ENCODE peak calls at places on chromosomes 5 and 9, in five cellular contexts. One of them, this sample, is unnamed.

GRCh38 chr9:114189823-114190562 is 34.7 kb downstream of the COL27A1 start:
- DNase-seq in lower leg skin: no peak
- DNase-seq in IMR-90: no peak
- DNase-seq in suprapubic skin: no peak
- DNase-seq in tibial nerve: no peak
- DNase-seq in this sample: no peak

GRCh38 chr5:39379683-39380082 is 15.4 kb upstream of the C9 start:
- DNase-seq in IMR-90: peak
- DNase-seq in tibial nerve: no peak
- DNase-seq in suprapubic skin: no peak
- DNase-seq in lower leg skin: no peak
- DNase-seq in this sample: no peak

GRCh38 chr5:142143878-142144277 is 35.3 kb downstream of the NDFIP1 start:
- DNase-seq in suprapubic skin: no peak
- DNase-seq in IMR-90: peak
- DNase-seq in tibial nerve: no peak
- DNase-seq in lower leg skin: no peak
- DNase-seq in this sample: no peak

GRCh38 chr5:173279166-173279565 is 44.2 kb upstream of the NKX2-5 start:
- DNase-seq in suprapubic skin: no peak
- DNase-seq in tibial nerve: no peak
- DNase-seq in IMR-90: no peak
- DNase-seq in lower leg skin: no peak
- DNase-seq in this sample: no peak

GRCh38 chr9:14433841-14434511 is 120.0 kb upstream of the NFIB start:
- DNase-seq in IMR-90: peak
- DNase-seq in lower leg skin: no peak
- DNase-seq in suprapubic skin: no peak
- DNase-seq in tibial nerve: no peak
- DNase-seq in this sample: no peak

GRCh38 chr5:33939863-33940262 is 3.7 kb downstream of the RXFP3 start:
- DNase-seq in IMR-90: peak
- DNase-seq in suprapubic skin: no peak
- DNase-seq in lower leg skin: no peak
- DNase-seq in tibial nerve: no peak
- DNase-seq in this sample: no peak

GRCh38 chr9:69667306-69667705 is 4.9 kb downstream of the APBA1 start:
- DNase-seq in lower leg skin: no peak
- DNase-seq in IMR-90: no peak
- DNase-seq in suprapubic skin: no peak
- DNase-seq in tibial nerve: no peak
- DNase-seq in this sample: no peak

GRCh38 chr5:72093231-72093630 is 14.0 kb upstream of the MAP1B start:
- DNase-seq in lower leg skin: no peak
- DNase-seq in tibial nerve: no peak
- DNase-seq in IMR-90: peak
- DNase-seq in suprapubic skin: no peak
- DNase-seq in this sample: no peak

GRCh38 chr5:3595102-3595961 is at the start of gene IRX1:
- DNase-seq in lower leg skin: no peak
- DNase-seq in suprapubic skin: peak
- DNase-seq in tibial nerve: no peak
- DNase-seq in IMR-90: no peak
- DNase-seq in this sample: no peak

GRCh38 chr5:169221519-169221918 is 79.4 kb downstream of the SLIT3 start:
- DNase-seq in tibial nerve: no peak
- DNase-seq in IMR-90: no peak
- DNase-seq in lower leg skin: no peak
- DNase-seq in suprapubic skin: no peak
- DNase-seq in this sample: peak

GRCh38 chr9:125397736-125398135 is 136.1 kb downstream of the GAPVD1 start:
- DNase-seq in suprapubic skin: no peak
- DNase-seq in IMR-90: no peak
- DNase-seq in lower leg skin: no peak
- DNase-seq in tibial nerve: no peak
- DNase-seq in this sample: no peak

DNA sequence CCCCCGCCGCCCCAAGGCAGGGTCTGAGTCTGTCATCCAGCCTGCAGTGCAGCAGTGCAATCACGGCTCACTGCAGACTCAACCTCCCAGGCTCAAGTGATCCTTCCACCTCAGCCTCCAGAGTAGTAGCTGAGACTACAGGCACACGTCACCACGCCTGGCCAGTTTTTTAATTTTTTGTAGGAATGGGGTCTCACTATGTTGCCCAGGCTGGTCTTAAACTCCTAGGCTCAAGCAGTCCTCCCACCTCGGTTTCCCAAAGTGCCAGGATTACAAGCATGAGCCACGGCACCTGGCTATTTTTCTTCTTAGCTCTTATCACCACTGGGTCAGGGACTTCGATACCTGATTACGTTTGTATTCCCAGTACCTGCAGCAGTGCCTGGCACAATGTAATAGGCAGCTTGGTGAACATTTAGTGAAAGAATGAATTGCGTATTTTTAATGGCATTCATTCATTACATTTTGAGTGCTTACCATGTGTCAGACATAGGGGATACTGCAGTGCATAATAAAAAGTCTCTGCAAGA is 10.3 kb downstream of the LARP1 start:
- DNase-seq in tibial nerve: no peak
- DNase-seq in lower leg skin: no peak
- DNase-seq in suprapubic skin: no peak
- DNase-seq in IMR-90: no peak
- DNase-seq in this sample: no peak
- TF ChIP-seq POLR2A in tibial nerve: no peak
- TF ChIP-seq POLR2A in lower leg skin: no peak
- TF ChIP-seq POLR2A in suprapubic skin: no peak
- TF ChIP-seq POLR2A in IMR-90: no peak
- TF ChIP-seq POLR2A in this sample: no peak

DNA sequence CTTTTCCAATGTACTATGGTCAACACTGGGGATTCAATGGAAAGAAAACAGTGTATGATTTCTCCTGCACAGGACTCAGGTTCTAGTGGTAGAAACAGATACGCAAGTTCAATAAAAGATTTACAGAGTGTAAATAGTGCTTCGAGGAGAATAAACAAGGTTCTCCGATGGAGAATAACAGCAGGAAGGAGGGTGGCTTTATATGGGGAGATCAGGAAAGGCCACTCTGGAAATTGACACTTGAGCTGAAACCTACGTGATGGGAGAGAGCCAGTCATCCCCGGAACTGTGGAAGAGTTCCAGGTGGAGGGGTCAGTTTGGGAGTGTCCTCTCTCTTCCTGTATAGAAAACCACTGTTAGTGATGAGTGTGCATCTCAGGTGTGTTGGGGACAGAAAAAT is 65.9 kb downstream of the GARNL3 start:
- DNase-seq in tibial nerve: no peak
- DNase-seq in lower leg skin: no peak
- DNase-seq in IMR-90: no peak
- DNase-seq in suprapubic skin: no peak
- DNase-seq in this sample: no peak
- TF ChIP-seq POLR2A in tibial nerve: no peak
- TF ChIP-seq POLR2A in lower leg skin: no peak
- TF ChIP-seq POLR2A in IMR-90: no peak
- TF ChIP-seq POLR2A in suprapubic skin: no peak
- TF ChIP-seq POLR2A in this sample: no peak

GRCh38 chr5:98927242-98927987 is 1.4 kb downstream of the CHD1 start:
- DNase-seq in IMR-90: peak
- DNase-seq in suprapubic skin: no peak
- DNase-seq in tibial nerve: peak
- DNase-seq in lower leg skin: peak
- DNase-seq in this sample: no peak
- TF ChIP-seq POLR2A in IMR-90: peak
- TF ChIP-seq POLR2A in suprapubic skin: peak
- TF ChIP-seq POLR2A in tibial nerve: peak
- TF ChIP-seq POLR2A in lower leg skin: no peak
- TF ChIP-seq POLR2A in this sample: peak

GRCh38 chr5:132369471-132370240 is at the start of gene SLC22A5:
- DNase-seq in lower leg skin: no peak
- DNase-seq in tibial nerve: no peak
- DNase-seq in IMR-90: peak
- DNase-seq in suprapubic skin: no peak
- DNase-seq in this sample: no peak
- TF ChIP-seq POLR2A in lower leg skin: no peak
- TF ChIP-seq POLR2A in tibial nerve: no peak
- TF ChIP-seq POLR2A in IMR-90: peak
- TF ChIP-seq POLR2A in suprapubic skin: peak
- TF ChIP-seq POLR2A in this sample: no peak

GRCh38 chr5:177443144-177443983 is 3.2 kb upstream of the PRR7 start:
- DNase-seq in tibial nerve: no peak
- DNase-seq in suprapubic skin: peak
- DNase-seq in IMR-90: no peak
- DNase-seq in lower leg skin: no peak
- DNase-seq in this sample: no peak

GRCh38 chr5:177445052-177446016 is 1.3 kb upstream of the PRR7 start:
- DNase-seq in IMR-90: no peak
- DNase-seq in lower leg skin: no peak
- DNase-seq in suprapubic skin: no peak
- DNase-seq in tibial nerve: no peak
- DNase-seq in this sample: no peak

GRCh38 chr5:177446184-177447065 is at the start of gene PRR7:
- DNase-seq in suprapubic skin: peak
- DNase-seq in tibial nerve: no peak
- DNase-seq in IMR-90: peak
- DNase-seq in lower leg skin: no peak
- DNase-seq in this sample: no peak

GRCh38 chr5:177442066-177442836 is 4.4 kb upstream of the PRR7 start:
- DNase-seq in tibial nerve: no peak
- DNase-seq in lower leg skin: no peak
- DNase-seq in IMR-90: no peak
- DNase-seq in suprapubic skin: peak
- DNase-seq in this sample: no peak

GRCh38 chr5:177444106-177445051 is 2.2 kb upstream of the PRR7 start:
- DNase-seq in suprapubic skin: peak
- DNase-seq in IMR-90: no peak
- DNase-seq in lower leg skin: no peak
- DNase-seq in tibial nerve: no peak
- DNase-seq in this sample: no peak
- TF ChIP-seq POLR2A in suprapubic skin: no peak
- TF ChIP-seq POLR2A in IMR-90: no peak
- TF ChIP-seq POLR2A in lower leg skin: no peak
- TF ChIP-seq POLR2A in tibial nerve: no peak
- TF ChIP-seq POLR2A in this sample: no peak

DNA sequence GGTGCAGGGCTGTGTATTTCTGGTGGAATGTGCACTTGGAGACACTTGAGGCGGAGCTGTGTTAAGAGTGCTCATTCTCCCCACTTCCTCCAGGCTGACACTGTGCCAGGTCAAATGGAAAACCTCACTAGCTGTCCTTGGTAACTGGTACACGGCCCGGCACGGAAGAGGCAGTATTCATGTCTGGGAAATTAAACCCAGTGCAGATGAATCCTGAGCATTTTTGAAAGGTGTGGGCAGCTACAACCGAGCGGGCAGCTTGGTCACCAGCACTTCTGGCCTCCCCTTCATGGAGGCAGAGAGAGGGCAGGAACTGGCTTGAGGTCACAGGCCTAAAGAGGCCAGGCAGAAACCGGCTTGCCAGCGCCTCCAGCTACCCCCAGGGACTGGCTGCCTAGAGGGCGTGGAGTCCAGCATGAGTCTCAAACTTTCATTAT is 1.6 kb downstream of the CLPTM1L start:
- DNase-seq in tibial nerve: no peak
- DNase-seq in suprapubic skin: peak
- DNase-seq in lower leg skin: no peak
- DNase-seq in IMR-90: no peak
- DNase-seq in this sample: no peak
- TF ChIP-seq POLR2A in tibial nerve: no peak
- TF ChIP-seq POLR2A in suprapubic skin: no peak
- TF ChIP-seq POLR2A in lower leg skin: no peak
- TF ChIP-seq POLR2A in IMR-90: no peak
- TF ChIP-seq POLR2A in this sample: no peak

This sample was measured in vagina.